ENCODE peak calls at places on chromosomes 7 and 10, in five cellular contexts. B, I, L, P and S are unnamed samples.

GRCh38 chr10:59465089-59465488 is 102.7 kb upstream of the FAM13C start:
- DNase-seq in I (no peak), P (no peak), B (no peak), L (peak; percentile 4), S (no peak)

GRCh38 chr7:55127622-55128081 is 108.8 kb downstream of the EGFR start:
- DNase-seq in L (no peak), B (no peak), P (peak; percentile 20), I (peak; percentile 41), S (no peak)

GRCh38 chr10:69890065-69890831 is 88.5 kb downstream of the COL13A1 start:
- DNase-seq in B (no peak), P (no peak), L (no peak), I (no peak), S (no peak)

GRCh38 chr10:127186846-127187245 is 9.5 kb downstream of the INSYN2A start:
- DNase-seq in I (peak; percentile 28), P (no peak), L (no peak), B (no peak), S (no peak)

GRCh38 chr10:93206652-93207051 is 133.0 kb downstream of the CYP26A1 start:
- DNase-seq in I (no peak), L (no peak), P (peak; percentile 39), B (no peak), S (no peak)

GRCh38 chr7:127486654-127487053 is 94.1 kb upstream of the ZNF800 start:
- DNase-seq in P (no peak), L (no peak), B (no peak), I (no peak), S (no peak)

GRCh38 chr10:30111340-30111980 is 52.1 kb upstream of the JCAD start:
- DNase-seq in P (no peak), I (no peak), L (no peak), B (no peak), S (no peak)

GRCh38 chr7:128150223-128150622 is 90.9 kb upstream of the LEP start:
- DNase-seq in B (no peak), P (no peak), L (no peak), I (no peak), S (no peak)

GRCh38 chr7:47581821-47582747 is at the start of gene TNS3:
- DNase-seq in I (peak; percentile 84), L (no peak), P (peak; percentile 69), B (no peak), S (no peak)

GRCh38 chr7:3461923-3462322 is 160.9 kb downstream of the SDK1 start:
- DNase-seq in I (no peak), B (no peak), L (no peak), P (no peak), S (no peak)

GRCh38 chr10:865257-865656 is 66.2 kb downstream of the LARP4B start:
- DNase-seq in I (no peak), B (no peak), P (peak; percentile 14), L (no peak), S (no peak)

GRCh38 chr7:156496491-156497264 is 143.9 kb upstream of the RNF32 start:
- DNase-seq in L (peak; percentile 31), B (no peak), P (no peak), I (no peak), S (no peak)

GRCh38 chr10:132904814-132905649 is 37.3 kb downstream of the CFAP46 start:
- DNase-seq in I (no peak), B (no peak), P (no peak), L (peak; percentile 5), S (peak; percentile 11)

GRCh38 chr10:34607894-34608293 is 207.2 kb downstream of the PARD3 start:
- DNase-seq in B (no peak), I (no peak), P (no peak), L (peak; percentile 4), S (no peak)

GRCh38 chr7:35548291-35548690 is 146.6 kb downstream of the HERPUD2 start:
- DNase-seq in L (no peak), B (no peak), I (no peak), P (no peak), S (no peak)

GRCh38 chr7:19916011-19916410 is 142.6 kb upstream of the TMEM196 start:
- DNase-seq in B (no peak), L (no peak), P (no peak), I (no peak), S (no peak)

GRCh38 chr7:18520450-18521235 is 25.1 kb downstream of the HDAC9 start:
- DNase-seq in L (no peak), I (no peak), P (no peak), B (no peak), S (no peak)

GRCh38 chr7:149720372-149721083 is 52.9 kb downstream of the ZNF467 start:
- DNase-seq in I (peak; percentile 78), B (no peak), L (peak; percentile 78), P (no peak), S (no peak)

GRCh38 chr10:97534746-97535367 is 36.1 kb downstream of the UBTD1 start:
- DNase-seq in L (peak; percentile 44), B (no peak), I (peak; percentile 62), P (peak; percentile 80), S (peak; percentile 67)

GRCh38 chr7:123751816-123752215 is 3.0 kb upstream of the WASL start:
- DNase-seq in P (no peak), L (no peak), B (no peak), I (no peak), S (no peak)

GRCh38 chr7:77569514-77570232 is 32.6 kb downstream of the PTPN12 start:
- DNase-seq in P (no peak), L (no peak), B (no peak), I (no peak), S (no peak)
- TF ChIP-seq FOXM1 in P (no peak), L (no peak), B (no peak), I (no peak), S (no peak)

GRCh38 chr10:12381536-12382156 is 32.3 kb downstream of the CAMK1D start:
- DNase-seq in P (no peak), B (no peak), I (peak; percentile 53), L (no peak), S (no peak)

GRCh38 chr10:12382157-12382548 is 32.8 kb downstream of the CAMK1D start:
- DNase-seq in B (no peak), I (no peak), P (no peak), L (no peak), S (no peak)

GRCh38 chr10:12384906-12385305 is 35.6 kb downstream of the CAMK1D start:
- DNase-seq in I (no peak), P (no peak), B (no peak), L (no peak), S (no peak)

GRCh38 chr10:12380999-12381398 is 31.7 kb downstream of the CAMK1D start:
- DNase-seq in I (no peak), L (no peak), P (no peak), B (no peak), S (no peak)

DNA sequence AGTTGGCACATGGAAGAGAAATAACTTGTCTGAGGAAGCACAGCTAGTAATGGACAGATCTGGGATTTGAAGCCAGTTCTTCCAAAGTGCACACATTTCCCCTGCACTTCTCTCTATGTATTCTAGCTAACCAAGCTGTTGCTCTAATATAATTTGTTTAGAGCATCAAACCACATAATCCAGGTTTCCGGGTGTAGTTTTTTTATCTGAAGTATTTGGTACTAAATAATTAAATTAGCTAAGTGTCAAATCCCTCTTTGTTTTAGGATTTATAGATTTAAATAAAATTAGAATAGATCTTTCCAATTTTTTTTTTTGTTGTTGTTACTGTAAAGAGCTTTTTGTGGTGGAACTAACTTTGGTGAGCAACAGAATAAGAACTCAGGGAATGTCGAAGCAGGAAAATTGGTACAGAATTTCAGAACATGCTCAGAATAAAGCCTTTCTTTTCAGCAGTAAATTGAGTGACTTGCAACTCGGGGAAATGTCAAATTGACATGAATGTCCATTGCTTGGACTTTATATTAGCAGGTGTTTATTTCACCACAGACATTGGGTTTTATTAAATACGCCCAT is 33.7 kb downstream of the CAMK1D start:
- DNase-seq in L (no peak), P (no peak), B (no peak), I (no peak), S (no peak)
- TF ChIP-seq FOXM1 in L (no peak), P (no peak), B (no peak), I (no peak), S (no peak)

GRCh38 chr10:43421519-43421918 is 12.5 kb upstream of the HNRNPF start:
- DNase-seq in L (no peak), B (no peak), P (no peak), I (no peak), S (no peak)

GRCh38 chr10:43424431-43424830 is 12.5 kb upstream of the ZNF487 start:
- DNase-seq in I (no peak), L (no peak), P (no peak), B (no peak), S (no peak)

GRCh38 chr10:43427166-43427825 is 9.6 kb upstream of the ZNF487 start:
- DNase-seq in I (no peak), L (no peak), P (no peak), B (no peak), S (no peak)
- TF ChIP-seq FOXM1 in I (no peak), L (no peak), P (no peak), B (no peak), S (no peak)

GRCh38 chr7:155458317-155459132 is 596 bp downstream of the EN2 start:
- DNase-seq in B (no peak), P (peak; percentile 60), L (no peak), I (peak; percentile 77), S (no peak)

GRCh38 chr7:155460926-155461613 is 3.1 kb downstream of the EN2 start:
- DNase-seq in B (no peak), I (peak; percentile 37), L (no peak), P (no peak), S (no peak)

GRCh38 chr7:155459133-155459866 is 1.4 kb downstream of the EN2 start:
- DNase-seq in B (no peak), I (peak; percentile 58), P (peak; percentile 82), L (no peak), S (no peak)

GRCh38 chr7:155461631-155462030 is 3.7 kb downstream of the EN2 start:
- DNase-seq in P (no peak), B (no peak), L (no peak), I (peak; percentile 34), S (no peak)

DNA sequence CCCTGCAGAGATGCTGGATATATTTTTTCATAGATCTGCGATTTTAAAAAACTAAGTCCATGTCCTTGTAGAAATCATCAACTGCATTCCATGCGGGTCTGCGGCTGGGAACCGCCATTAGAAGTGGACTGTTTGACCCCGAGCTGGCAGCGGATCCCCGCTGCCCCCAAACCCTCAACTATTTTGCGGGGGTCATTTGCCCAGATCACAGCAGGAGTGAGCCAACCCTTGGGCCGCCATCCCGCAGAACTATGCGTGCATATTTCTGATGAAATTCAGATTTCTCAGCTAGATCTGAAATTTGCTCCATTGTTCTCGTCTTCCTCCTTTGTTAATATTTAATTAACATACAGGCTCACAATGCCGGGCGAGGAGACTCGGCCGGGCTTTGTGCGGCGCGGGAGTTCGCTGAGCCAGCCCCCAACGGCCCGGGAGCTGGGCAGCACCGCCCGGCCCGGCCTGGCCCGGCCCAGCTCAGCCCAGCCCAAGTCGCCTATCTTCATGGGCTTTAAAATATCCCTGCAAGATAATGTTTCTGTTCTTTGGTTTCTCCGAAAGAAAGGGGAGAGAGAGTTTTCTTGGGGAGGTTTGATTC is 2.0 kb downstream of the EN2 start:
- DNase-seq in P (no peak), B (no peak), I (no peak), L (no peak), S (no peak)
- TF ChIP-seq FOXM1 in P (no peak), B (no peak), I (no peak), L (no peak), S (no peak)